ENCODE peak calls at places on chromosomes 7 and 10, in seven cellular contexts. P, K, W, O, J, E and G are unnamed samples.

GRCh38 chr7:24896031-24896433 is 83.9 kb downstream of the OSBPL3 start:
- DNase-seq in P (no peak), K (no peak), W (no peak), O (no peak), J (no peak), E (no peak), G (no peak)

GRCh38 chr7:140230862-140231778 is 54.3 kb upstream of the KDM7A start:
- DNase-seq in P (peak; percentile 15), K (peak; percentile 90), W (peak; percentile 62), O (peak; percentile 34), J (peak; percentile 53), E (peak; percentile 15), G (no peak)

GRCh38 chr7:112162161-112163020 is 43.8 kb downstream of the DOCK4 start:
- DNase-seq in P (peak; percentile 77), K (peak; percentile 71), W (peak; percentile 31), O (peak; percentile 60), J (peak; percentile 69), E (peak; percentile 95), G (no peak)

GRCh38 chr7:70434821-70435220 is 697.1 kb upstream of the GALNT17 start:
- DNase-seq in P (no peak), K (no peak), W (no peak), O (no peak), J (no peak), E (no peak), G (no peak)

GRCh38 chr10:132451506-132452215 is 54.7 kb downstream of the PWWP2B start:
- DNase-seq in P (no peak), K (no peak), W (peak; percentile 46), O (no peak), J (no peak), E (no peak), G (no peak)

GRCh38 chr10:95303950-95304349 is 13.1 kb upstream of the PDLIM1 start:
- DNase-seq in P (no peak), K (no peak), W (no peak), O (no peak), J (no peak), E (no peak), G (no peak)

GRCh38 chr10:114521250-114521649 is 116.9 kb upstream of the AFAP1L2 start:
- DNase-seq in P (no peak), K (no peak), W (peak; percentile 13), O (no peak), J (no peak), E (no peak), G (no peak)

GRCh38 chr7:150481207-150481920 is 30.9 kb downstream of the GIMAP8 start:
- DNase-seq in P (no peak), K (no peak), W (no peak), O (no peak), J (no peak), E (no peak), G (no peak)

GRCh38 chr10:11643039-11643438 is 31.6 kb upstream of the USP6NL start:
- DNase-seq in P (no peak), K (no peak), W (no peak), O (no peak), J (no peak), E (no peak), G (no peak)

GRCh38 chr7:37918526-37918925 is 1.9 kb upstream of the SFRP4 start:
- DNase-seq in P (no peak), K (peak; percentile 43), W (no peak), O (no peak), J (no peak), E (no peak), G (no peak)

GRCh38 chr7:37920619-37921339 is at the start of gene EPDR1:
- DNase-seq in P (no peak), K (peak; percentile 66), W (no peak), O (peak; percentile 49), J (peak; percentile 65), E (no peak), G (no peak)

GRCh38 chr7:37921876-37922275 is 1.4 kb downstream of the EPDR1 start:
- DNase-seq in P (no peak), K (no peak), W (no peak), O (no peak), J (no peak), E (no peak), G (no peak)

GRCh38 chr7:37921340-37921805 is 933 bp downstream of the EPDR1 start:
- DNase-seq in P (peak; percentile 71), K (peak; percentile 44), W (no peak), O (peak; percentile 28), J (peak; percentile 31), E (peak; percentile 60), G (no peak)

DNA sequence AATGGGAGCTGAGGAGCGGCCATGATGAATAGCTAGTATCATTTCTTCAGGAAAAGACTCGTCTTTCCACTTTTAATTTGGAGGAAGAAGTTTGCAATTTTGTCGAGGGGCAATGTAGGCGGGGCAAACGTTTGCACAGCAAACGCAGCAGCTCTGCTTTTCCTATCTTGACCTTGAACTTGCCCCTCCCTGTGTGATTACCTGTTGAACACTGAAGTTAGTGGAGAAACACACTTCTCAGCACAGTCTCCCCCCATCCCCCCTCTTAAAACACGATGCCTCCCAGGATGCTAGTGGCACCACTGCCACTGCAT is 178 bp upstream of the EPDR1 start:
- DNase-seq in P (no peak), K (no peak), W (peak; percentile 36), O (no peak), J (no peak), E (no peak), G (no peak)
- TF ChIP-seq CTCF in P (no peak), K (no peak), W (no peak), O (no peak), J (no peak), E (no peak), G (no peak)

DNA sequence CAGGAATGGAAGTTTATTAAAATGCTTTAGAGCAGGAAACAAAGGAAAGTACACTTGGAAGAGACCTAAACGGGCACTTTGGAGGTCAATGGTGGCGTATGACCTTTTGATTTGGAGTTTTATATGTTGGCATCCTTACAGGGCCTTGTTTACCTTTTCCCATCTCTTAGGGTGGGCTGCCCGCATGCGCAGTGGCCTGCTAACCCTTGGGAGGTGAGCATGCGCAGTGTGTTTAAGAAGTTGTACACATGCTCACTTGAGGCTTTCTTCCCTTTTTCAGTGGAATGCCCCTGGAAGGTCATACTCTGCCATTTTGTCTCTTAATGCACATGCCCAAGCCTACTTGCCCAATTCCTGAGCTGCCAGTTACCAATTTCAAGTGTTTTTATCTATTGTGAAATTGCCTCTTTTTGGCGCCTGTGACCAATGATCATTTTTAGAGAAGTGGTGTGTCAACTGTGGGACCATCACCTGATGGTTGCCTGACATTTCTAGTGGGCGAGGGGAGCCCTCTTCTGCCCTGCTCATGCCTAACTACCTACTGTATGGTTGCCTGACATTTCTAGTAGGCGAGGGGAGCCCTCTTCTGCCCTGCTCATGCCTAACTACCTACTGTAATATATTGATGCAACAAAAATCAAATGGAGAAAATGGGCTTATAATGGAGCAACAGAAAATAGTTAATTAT is 138.0 kb downstream of the PPP1R9A start:
- DNase-seq in P (peak; percentile 39), K (peak; percentile 31), W (peak; percentile 8), O (no peak), J (no peak), E (peak; percentile 36), G (no peak)
- TF ChIP-seq CTCF in P (peak; percentile 44), K (no peak), W (peak; percentile 2), O (peak; percentile 30), J (no peak), E (peak; percentile 45), G (no peak)

DNA sequence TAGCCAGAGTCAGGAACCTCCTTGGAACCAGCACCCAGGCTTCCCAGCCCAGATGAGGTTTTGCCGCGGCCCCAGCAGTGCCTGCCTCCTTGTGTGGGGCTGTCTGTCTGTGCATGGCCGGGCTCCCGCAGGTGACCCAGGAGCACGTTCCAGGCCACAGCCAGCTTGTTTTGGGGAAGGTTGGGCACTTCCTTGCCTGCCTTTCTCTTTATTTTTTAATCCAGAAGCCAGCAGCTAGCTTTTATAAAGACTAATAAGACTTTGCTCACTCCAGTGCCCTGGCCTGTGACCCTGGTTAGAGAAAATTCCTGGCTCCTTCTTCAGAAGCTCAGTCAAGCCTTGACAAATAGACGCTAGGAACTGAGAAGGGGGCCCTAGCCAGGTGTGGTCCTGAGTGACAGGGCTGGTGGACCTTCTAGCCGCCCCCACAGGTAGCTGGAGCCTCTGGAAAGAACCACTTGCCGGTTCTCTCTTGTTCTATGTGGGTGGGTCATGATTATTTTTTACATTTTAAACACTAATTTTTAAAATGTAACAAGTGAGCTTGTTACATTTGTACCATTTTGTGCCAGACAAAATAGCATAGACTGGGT is 837 bp downstream of the SLC29A3 start:
- DNase-seq in P (no peak), K (no peak), W (no peak), O (no peak), J (no peak), E (no peak), G (no peak)
- TF ChIP-seq CTCF in P (no peak), K (no peak), W (no peak), O (no peak), J (no peak), E (no peak), G (no peak)

GRCh38 chr7:78924581-78924980 is 528.9 kb downstream of the MAGI2 start:
- DNase-seq in P (peak; percentile 27), K (no peak), W (peak; percentile 33), O (no peak), J (peak; percentile 4), E (peak; percentile 38), G (peak; percentile 15)
- TF ChIP-seq CTCF in P (peak; percentile 11), K (peak; percentile 33), W (peak; percentile 29), O (peak; percentile 40), J (peak; percentile 66), E (peak; percentile 30), G (no peak)

DNA sequence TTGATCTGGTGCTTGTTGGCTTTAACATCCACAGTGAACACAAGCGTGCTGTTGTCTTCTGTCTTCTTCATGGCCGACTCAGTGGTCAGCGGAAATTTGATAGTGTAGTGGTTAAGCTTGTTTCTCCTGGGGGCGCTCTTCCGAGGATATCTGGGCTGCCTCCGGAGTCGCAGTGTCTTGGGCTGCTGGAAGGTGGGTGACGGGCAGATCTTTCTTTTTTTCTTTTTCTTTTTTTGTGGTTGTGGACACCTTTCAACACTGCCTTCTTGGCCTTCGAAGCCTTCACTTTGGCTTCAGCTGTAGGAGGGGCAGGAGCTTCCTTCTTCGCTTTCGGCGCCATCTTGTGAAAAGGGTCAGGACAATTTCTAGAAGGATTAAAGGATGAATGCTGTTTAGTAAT is 23.8 kb upstream of the RPA3 start:
- DNase-seq in P (no peak), K (peak; percentile 15), W (no peak), O (no peak), J (no peak), E (no peak), G (no peak)
- TF ChIP-seq CTCF in P (no peak), K (no peak), W (no peak), O (no peak), J (no peak), E (no peak), G (no peak)

GRCh38 chr7:29309041-29309860 is 114.7 kb downstream of the CHN2 start:
- DNase-seq in P (no peak), K (no peak), W (no peak), O (no peak), J (no peak), E (no peak), G (no peak)
- TF ChIP-seq CTCF in P (peak; percentile 34), K (no peak), W (peak; percentile 13), O (no peak), J (peak; percentile 23), E (peak; percentile 51), G (peak; percentile 14)

GRCh38 chr7:93861325-93861949 is 29.1 kb downstream of the TFPI2 start:
- DNase-seq in P (no peak), K (no peak), W (no peak), O (no peak), J (no peak), E (no peak), G (no peak)
- TF ChIP-seq CTCF in P (peak; percentile 18), K (no peak), W (no peak), O (no peak), J (peak; percentile 75), E (peak; percentile 34), G (no peak)